ENCODE peak calls at places on chromosomes 7 and 10, in four cellular contexts. O, P, W and V are unnamed samples.

GRCh38 chr10:91528080-91528479 is 104.8 kb downstream of the PPP1R3C start:
- DNase-seq in O (no peak), P (no peak), W (no peak), V (no peak)

GRCh38 chr7:70674268-70675025 is 457.5 kb upstream of the GALNT17 start:
- DNase-seq in O (no peak), P (no peak), W (no peak), V (no peak)

GRCh38 chr10:31929260-31929985 is 792 bp upstream of the ARHGAP12 start:
- DNase-seq in O (peak), P (peak), W (peak), V (peak)

GRCh38 chr7:91824201-91824600 is 56.3 kb downstream of the MTERF1 start:
- DNase-seq in O (no peak), P (no peak), W (no peak), V (no peak)

GRCh38 chr10:51773681-51774080 is 74.3 kb upstream of the CSTF2T start:
- DNase-seq in O (no peak), P (no peak), W (no peak), V (no peak)

GRCh38 chr7:14836571-14837189 is 65.9 kb downstream of the DGKB start:
- DNase-seq in O (peak), P (no peak), W (peak), V (no peak)

GRCh38 chr7:139422126-139422525 is 61.3 kb downstream of the KLRG2 start:
- DNase-seq in O (no peak), P (no peak), W (no peak), V (no peak)

GRCh38 chr10:73053275-73053674 is 43.4 kb downstream of the P4HA1 start:
- DNase-seq in O (no peak), P (no peak), W (no peak), V (no peak)

GRCh38 chr10:104406715-104407517 is 53.3 kb downstream of the CFAP58 start:
- DNase-seq in O (no peak), P (no peak), W (peak), V (no peak)

GRCh38 chr7:91263359-91264082 is 712 bp upstream of the FZD1 start:
- DNase-seq in O (peak), P (peak), W (no peak), V (no peak)

GRCh38 chr7:11155883-11156282 is 182.2 kb downstream of the PHF14 start:
- DNase-seq in O (no peak), P (no peak), W (no peak), V (no peak)

GRCh38 chr7:98810166-98810802 is 59.5 kb downstream of the TMEM130 start:
- DNase-seq in O (no peak), P (no peak), W (no peak), V (no peak)

GRCh38 chr7:90269163-90269562 is 24.2 kb downstream of the CFAP69 start:
- DNase-seq in O (no peak), P (no peak), W (no peak), V (no peak)

GRCh38 chr7:96770758-96771157 is 61.1 kb upstream of the SEM1 start:
- DNase-seq in O (no peak), P (no peak), W (no peak), V (no peak)

GRCh38 chr10:17882557-17882956 is 69.2 kb upstream of the SLC39A12 start:
- DNase-seq in O (no peak), P (no peak), W (peak), V (no peak)

GRCh38 chr10:132611026-132611910 is 73.7 kb downstream of the INPP5A start:
- DNase-seq in O (no peak), P (no peak), W (no peak), V (no peak)

GRCh38 chr7:151743481-151743983 is 133.4 kb downstream of the PRKAG2 start:
- DNase-seq in O (no peak), P (no peak), W (no peak), V (no peak)

DNA sequence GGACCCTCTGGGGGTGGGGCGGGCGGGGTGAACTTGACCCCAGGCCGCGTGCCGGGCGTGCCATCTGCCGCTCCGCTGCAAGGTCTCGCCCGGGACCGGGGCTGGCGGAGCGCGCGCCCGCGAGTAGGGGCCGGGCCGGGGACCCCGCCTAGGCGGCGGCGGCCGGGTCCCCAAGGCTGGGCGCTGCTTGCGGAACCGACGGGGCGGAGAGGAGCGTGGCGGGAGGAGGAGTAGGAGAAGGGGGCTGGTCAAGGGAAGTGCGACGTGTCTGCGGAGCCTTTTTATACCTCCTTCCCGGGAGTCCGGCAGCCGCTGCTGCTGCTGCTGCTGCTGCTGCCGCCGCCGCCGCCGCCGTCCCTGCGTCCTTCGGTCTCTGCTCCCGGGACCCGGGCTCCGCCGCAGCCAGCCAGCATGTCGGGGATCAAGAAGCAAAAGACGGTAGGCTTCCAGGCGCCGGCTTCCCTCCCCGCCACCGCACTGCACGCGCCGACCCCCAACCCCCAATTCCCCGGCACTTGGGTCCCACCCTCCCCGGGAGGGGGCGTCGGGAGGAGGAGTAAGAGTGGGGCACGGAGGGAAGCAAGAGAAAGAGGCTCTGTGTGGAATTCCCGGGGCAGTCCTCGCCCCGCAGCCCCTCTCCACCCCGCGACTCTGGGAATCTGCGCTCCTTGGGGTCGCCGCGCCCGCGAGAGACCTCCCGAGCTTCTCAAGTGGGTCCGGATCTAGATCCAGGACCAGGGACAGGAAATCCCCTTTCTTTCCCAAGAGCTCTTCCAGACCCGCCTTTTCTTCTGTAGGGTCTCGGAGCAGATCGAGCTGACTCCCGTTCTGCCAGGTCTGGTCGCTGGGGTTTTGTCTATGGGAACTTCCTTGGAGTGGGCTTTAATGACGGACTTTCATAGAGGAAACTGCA is at the start of gene PAPSS2:
- DNase-seq in O (peak), P (peak), W (peak), V (no peak)
- TF ChIP-seq CTCF in O (peak), P (no peak), W (no peak), V (no peak)

DNA sequence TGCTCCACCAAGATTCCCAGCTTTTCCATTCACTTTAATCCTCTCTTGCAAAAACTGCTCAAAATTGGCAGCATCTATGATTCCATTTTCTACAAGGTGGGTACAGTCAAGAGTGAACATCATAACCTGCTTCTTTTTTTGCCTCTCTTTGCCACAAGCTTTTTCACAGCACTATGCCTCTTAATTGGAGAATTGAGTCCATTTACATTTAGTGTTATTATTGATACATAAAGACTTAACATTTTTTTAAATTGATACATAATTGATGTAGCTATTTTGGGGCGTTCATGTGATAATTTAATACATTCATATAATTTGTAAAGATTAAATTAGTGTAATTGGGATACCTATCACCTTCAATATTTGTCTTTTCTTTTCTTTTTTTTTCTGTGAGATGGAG is 18.8 kb downstream of the AS3MT start:
- DNase-seq in O (no peak), P (no peak), W (no peak), V (no peak)
- TF ChIP-seq CTCF in O (no peak), P (no peak), W (no peak), V (no peak)

GRCh38 chr10:22426653-22427052 is 81.4 kb downstream of the SPAG6 start:
- DNase-seq in O (no peak), P (no peak), W (no peak), V (no peak)
- TF ChIP-seq CTCF in O (no peak), P (no peak), W (no peak), V (no peak)

DNA sequence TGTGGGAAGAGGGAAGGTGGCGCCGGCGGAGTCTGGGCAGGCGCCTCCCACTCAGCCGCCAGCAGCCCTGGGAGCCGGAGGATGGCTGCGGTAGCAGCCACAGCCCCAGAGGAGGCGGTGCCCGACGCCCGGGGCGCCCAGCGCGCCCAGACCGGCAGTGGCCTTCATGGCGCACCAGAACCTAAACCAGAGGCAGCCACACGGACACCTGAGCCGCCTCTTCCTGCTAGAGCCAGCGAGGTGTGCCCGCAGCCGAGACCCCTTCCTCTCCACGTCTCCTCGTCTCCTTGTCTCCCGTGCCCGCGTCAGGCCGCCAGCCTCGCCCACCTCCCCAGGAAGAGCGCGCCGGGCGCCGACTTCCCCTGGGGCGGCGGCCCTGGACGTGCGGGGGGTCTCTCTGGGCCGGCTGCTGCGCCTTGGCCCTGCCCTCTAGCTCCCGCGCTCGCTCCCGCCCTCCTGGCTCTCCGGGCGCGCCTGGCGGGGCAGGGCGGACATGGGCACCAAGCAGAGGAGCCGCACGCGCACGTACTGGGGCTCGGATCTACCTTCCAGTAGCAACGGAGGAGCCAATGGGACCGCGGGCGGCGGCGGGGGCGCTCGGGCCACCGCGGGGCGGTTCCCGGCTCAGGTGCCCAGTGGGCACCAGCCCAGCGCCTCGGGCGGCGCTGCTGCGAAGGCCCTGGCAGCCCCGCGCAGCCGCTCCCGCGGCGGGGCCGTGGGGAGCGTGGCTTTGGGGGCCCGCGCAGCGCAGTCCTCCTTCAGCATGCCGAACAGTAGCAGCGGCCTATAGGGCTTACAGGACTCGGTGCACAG is 33.0 kb upstream of the SFTPD start:
- DNase-seq in O (peak), P (peak), W (peak), V (no peak)
- TF ChIP-seq CTCF in O (peak), P (no peak), W (no peak), V (peak)

GRCh38 chr10:67306588-67307205 is 380.9 kb downstream of the LRRTM3 start:
- DNase-seq in O (no peak), P (no peak), W (peak), V (no peak)
- TF ChIP-seq CTCF in O (peak), P (peak), W (peak), V (no peak)

GRCh38 chr7:149622444-149623210 is 125.0 kb upstream of the ZNF746 start:
- DNase-seq in O (no peak), P (no peak), W (no peak), V (no peak)

GRCh38 chr7:149625339-149625946 is 127.8 kb upstream of the ZNF746 start:
- DNase-seq in O (peak), P (peak), W (peak), V (no peak)

GRCh38 chr7:149625947-149626392 is 128.4 kb upstream of the ZNF746 start:
- DNase-seq in O (no peak), P (no peak), W (no peak), V (no peak)

GRCh38 chr7:149624419-149625338 is 127.1 kb upstream of the ZNF746 start:
- DNase-seq in O (peak), P (peak), W (peak), V (peak)

GRCh38 chr7:149624006-149624405 is 126.4 kb upstream of the ZNF746 start:
- DNase-seq in O (no peak), P (peak), W (peak), V (peak)
- TF ChIP-seq CTCF in O (no peak), P (no peak), W (no peak), V (no peak)

GRCh38 chr7:110204527-110204926 is 886.4 kb upstream of the LRRN3 start:
- DNase-seq in O (no peak), P (no peak), W (no peak), V (no peak)
- TF ChIP-seq CTCF in O (no peak), P (no peak), W (no peak), V (no peak)

GRCh38 chr7:101094791-101095375 is 9.6 kb downstream of the TRIM56 start:
- DNase-seq in O (peak), P (peak), W (peak), V (peak)
- TF ChIP-seq CTCF in O (peak), P (peak), W (peak), V (peak)